ENCODE peak calls at places on chromosomes 1 and 21, in four cellular contexts. B is Panc1, Q is endothelial cell, H is prostate gland. X is an unnamed sample.

GRCh38 chr1:201171063-201172036 is 17.1 kb upstream of the TMEM9 start:
- DNase-seq in B (no peak), Q (peak), H (no peak), X (peak)

GRCh38 chr1:65264197-65264929 is 45.0 kb upstream of the DNAJC6 start:
- DNase-seq in B (no peak), Q (peak), H (no peak), X (no peak)

GRCh38 chr1:207833956-207834660 is 76.8 kb downstream of the CD34 start:
- DNase-seq in B (no peak), Q (no peak), H (no peak), X (no peak)

GRCh38 chr1:191432817-191433216 is 725.4 kb upstream of the RGS18 start:
- DNase-seq in B (no peak), Q (no peak), H (no peak), X (no peak)

GRCh38 chr21:31182231-31183129 is 144.2 kb upstream of the KRTAP19-8 start:
- DNase-seq in B (no peak), Q (no peak), H (no peak), X (no peak)

GRCh38 chr1:27671964-27672749 is at the start of gene IFI6:
- DNase-seq in B (peak), Q (peak), H (peak), X (peak)

GRCh38 chr1:40986929-40987328 is 7.4 kb downstream of the CTPS1 start:
- DNase-seq in B (no peak), Q (no peak), H (no peak), X (no peak)

GRCh38 chr1:56627019-56627635 is 18.0 kb upstream of the PRKAA2 start:
- DNase-seq in B (no peak), Q (no peak), H (no peak), X (no peak)

GRCh38 chr21:33236013-33236686 is 6.4 kb downstream of the IFNAR2 start:
- DNase-seq in B (no peak), Q (no peak), H (no peak), X (no peak)

GRCh38 chr1:201933840-201934430 is 12.4 kb downstream of the LMOD1 start:
- DNase-seq in B (no peak), Q (no peak), H (no peak), X (no peak)

GRCh38 chr1:243730499-243731150 is 119.4 kb downstream of the AKT3 start:
- DNase-seq in B (no peak), Q (no peak), H (peak), X (no peak)

GRCh38 chr1:225857256-225857655 is 24.9 kb downstream of the TMEM63A start:
- DNase-seq in B (no peak), Q (no peak), H (no peak), X (no peak)

GRCh38 chr21:41507521-41508414 is at the start of gene TMPRSS2:
- DNase-seq in B (no peak), Q (peak), H (peak), X (no peak)

GRCh38 chr1:156862602-156863599 is 2.2 kb downstream of the NTRK1 start:
- DNase-seq in B (no peak), Q (no peak), H (no peak), X (no peak)

GRCh38 chr1:186325239-186325638 is 49.8 kb downstream of the TPR start:
- DNase-seq in B (no peak), Q (no peak), H (no peak), X (no peak)

GRCh38 chr1:59316497-59317128 is 19.7 kb downstream of the FGGY start:
- DNase-seq in B (no peak), Q (no peak), H (no peak), X (no peak)

GRCh38 chr1:150928286-150928685 is 2.1 kb downstream of the SETDB1 start:
- DNase-seq in B (no peak), Q (no peak), H (no peak), X (no peak)

GRCh38 chr1:165539908-165540307 is 3.9 kb upstream of the LRRC52 start:
- DNase-seq in B (no peak), Q (no peak), H (no peak), X (no peak)

GRCh38 chr21:35529141-35529863 is 480.2 kb upstream of the RUNX1 start:
- DNase-seq in B (no peak), Q (no peak), H (no peak), X (no peak)

GRCh38 chr1:67688526-67689219 is 3.7 kb downstream of the GADD45A start:
- DNase-seq in B (no peak), Q (peak), H (no peak), X (no peak)

GRCh38 chr1:234500269-234500668 is 21.3 kb upstream of the TARBP1 start:
- DNase-seq in B (no peak), Q (no peak), H (no peak), X (no peak)

GRCh38 chr21:46228345-46229051 is at the start of gene LSS:
- DNase-seq in B (peak), Q (peak), H (peak), X (peak)

GRCh38 chr1:45442272-45442671 is 48.7 kb downstream of the TESK2 start:
- DNase-seq in B (no peak), Q (no peak), H (no peak), X (no peak)

GRCh38 chr1:186076006-186076405 is 299.0 kb downstream of the TPR start:
- DNase-seq in B (no peak), Q (no peak), H (no peak), X (no peak)

GRCh38 chr1:35279555-35279904 is 11.0 kb downstream of the ZMYM4 start:
- DNase-seq in B (no peak), Q (no peak), H (no peak), X (no peak)

GRCh38 chr1:152630596-152630995 is 7.7 kb upstream of the LCE3A start:
- DNase-seq in B (no peak), Q (no peak), H (no peak), X (no peak)

GRCh38 chr1:60470231-60470630 is 396.7 kb upstream of the C1orf87 start:
- DNase-seq in B (no peak), Q (no peak), H (no peak), X (no peak)

GRCh38 chr1:211411639-211412038 is 80.3 kb downstream of the RD3 start:
- DNase-seq in B (no peak), Q (no peak), H (no peak), X (no peak)

GRCh38 chr1:41500378-41500777 is 15.9 kb upstream of the EDN2 start:
- DNase-seq in B (no peak), Q (no peak), H (peak), X (no peak)

GRCh38 chr1:115280073-115280472 is 58.0 kb downstream of the NGF start:
- DNase-seq in B (no peak), Q (no peak), H (no peak), X (no peak)

GRCh38 chr1:109327285-109327684 is 20.5 kb upstream of the MYBPHL start:
- DNase-seq in B (no peak), Q (no peak), H (no peak), X (no peak)

GRCh38 chr1:8010080-8010664 is 15.9 kb downstream of the ERRFI1 start:
- DNase-seq in B (no peak), Q (no peak), H (no peak), X (no peak)

GRCh38 chr1:151485685-151486255 is 25.4 kb upstream of the CGN start:
- DNase-seq in B (no peak), Q (no peak), H (no peak), X (no peak)

GRCh38 chr1:980602-981395 is 1.1 kb downstream of the PERM1 start:
- DNase-seq in B (no peak), Q (no peak), H (no peak), X (peak)

GRCh38 chr1:75615664-75616435 is 4.9 kb upstream of the SLC44A5 start:
- DNase-seq in B (no peak), Q (peak), H (no peak), X (peak)

GRCh38 chr21:45304161-45304830 is 16.6 kb upstream of the POFUT2 start:
- DNase-seq in B (no peak), Q (no peak), H (no peak), X (no peak)

GRCh38 chr1:165387956-165388355 is 31.4 kb upstream of the LMX1A start:
- DNase-seq in B (no peak), Q (no peak), H (no peak), X (no peak)

GRCh38 chr1:95195046-95195445 is 39.0 kb upstream of the RWDD3 start:
- DNase-seq in B (no peak), Q (no peak), H (no peak), X (no peak)

GRCh38 chr1:117671781-117672501 is 66.1 kb downstream of the TENT5C start:
- DNase-seq in B (no peak), Q (peak), H (no peak), X (no peak)
- TF ChIP-seq CTCF in B (peak), Q (no peak), H (no peak), X (no peak)

GRCh38 chr1:3702990-3703728 is 49.1 kb upstream of the CCDC27 start:
- DNase-seq in B (no peak), Q (no peak), H (peak), X (no peak)
- TF ChIP-seq CTCF in B (no peak), Q (peak), H (no peak), X (no peak)

GRCh38 chr1:219660666-219661463 is 48.0 kb upstream of the ZC3H11B start:
- DNase-seq in B (peak), Q (peak), H (peak), X (peak)
- TF ChIP-seq CTCF in B (peak), Q (peak), H (peak), X (peak)

GRCh38 chr1:32223683-32224082 is 1.5 kb downstream of the EIF3I start:
- DNase-seq in B (no peak), Q (no peak), H (no peak), X (no peak)
- TF ChIP-seq CTCF in B (no peak), Q (no peak), H (no peak), X (no peak)

DNA sequence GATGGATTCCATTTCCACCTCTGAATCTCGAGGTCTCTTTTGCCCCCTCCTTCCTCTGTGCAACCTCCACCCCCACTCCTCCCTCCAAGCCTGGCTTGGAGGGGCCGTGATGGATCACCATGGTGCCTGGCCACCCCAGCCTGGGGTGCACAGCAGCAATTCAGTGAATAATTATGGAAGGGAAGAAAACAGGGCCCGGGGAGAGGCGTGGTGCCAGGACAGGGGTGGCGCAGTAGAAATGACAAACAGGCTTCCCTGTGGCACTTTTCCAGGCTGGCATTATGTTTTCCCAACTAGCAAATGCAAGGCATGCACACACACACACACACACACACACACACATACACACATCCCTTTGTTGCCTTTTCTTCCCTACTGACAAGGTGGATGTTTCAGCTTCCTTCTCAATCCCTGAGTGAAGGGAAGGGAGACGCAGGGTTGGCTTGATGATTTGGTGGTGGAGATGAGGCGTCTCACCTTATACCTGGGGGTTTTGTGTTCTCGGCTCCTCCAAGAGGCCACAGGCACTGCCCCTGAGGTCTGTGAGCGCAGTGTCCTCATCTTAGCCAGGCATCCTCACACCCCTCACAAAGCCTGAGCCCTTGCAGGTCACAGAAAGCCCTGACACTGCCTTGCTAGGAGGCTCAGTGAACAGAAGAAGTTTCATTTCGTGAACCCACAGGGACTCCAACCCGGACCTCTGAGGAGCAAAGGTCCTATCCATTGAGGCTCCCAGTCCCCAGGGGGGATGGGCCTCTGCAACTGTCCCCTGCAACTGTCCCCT is 215.8 kb downstream of the MATN1 start:
- DNase-seq in B (no peak), Q (no peak), H (no peak), X (no peak)
- TF ChIP-seq CTCF in B (no peak), Q (no peak), H (no peak), X (no peak)

GRCh38 chr1:19153169-19153568 is 56.9 kb downstream of the UBR4 start:
- DNase-seq in B (no peak), Q (no peak), H (no peak), X (no peak)
- TF ChIP-seq CTCF in B (no peak), Q (no peak), H (no peak), X (no peak)

GRCh38 chr1:204828352-204828850 is 42.3 kb upstream of the NFASC start:
- DNase-seq in B (no peak), Q (peak), H (no peak), X (peak)
- TF ChIP-seq CTCF in B (peak), Q (no peak), H (no peak), X (no peak)

X was measured in GM06990.